ENCODE peak calls at places on chromosomes 11 and 22, in ten cellular contexts. One of them, this sample, is unnamed.

GRCh38 chr11:114161486-114162250 is 102.2 kb downstream of the ZBTB16 start:
- DNase-seq in caudate nucleus: no peak
- DNase-seq in stimulated activated CD4-positive, alpha-beta T cell treated with anti-CD3 and anti-CD28 coated beads, Interleukin-1b, Interleukin-23, amount 100 ng/mL, for 1 hour: no peak
- DNase-seq in left colon: no peak
- DNase-seq in bronchial epithelial cell: no peak
- DNase-seq in CD8-positive, alpha-beta T cell: no peak
- DNase-seq in hypothalamus: no peak
- DNase-seq in activated CD4-positive, alpha-beta T cell treated with anti-CD3 and anti-CD28 coated beads for 4 hours: no peak
- DNase-seq in activated CD8-positive, alpha-beta T cell treated with anti-CD3 and anti-CD28 coated beads, Interleukin-2, amount 10 ng/mL, durations not matched to agents 7 days and 5 days: no peak
- DNase-seq in lower leg skin: no peak
- DNase-seq in this sample: no peak

GRCh38 chr11:102267602-102268001 is 49.7 kb upstream of the BIRC3 start:
- DNase-seq in CD8-positive, alpha-beta T cell: no peak
- DNase-seq in hypothalamus: no peak
- DNase-seq in left colon: no peak
- DNase-seq in activated CD8-positive, alpha-beta T cell treated with anti-CD3 and anti-CD28 coated beads, Interleukin-2, amount 10 ng/mL, durations not matched to agents 7 days and 5 days: no peak
- DNase-seq in bronchial epithelial cell: peak
- DNase-seq in caudate nucleus: no peak
- DNase-seq in lower leg skin: no peak
- DNase-seq in activated CD4-positive, alpha-beta T cell treated with anti-CD3 and anti-CD28 coated beads for 4 hours: no peak
- DNase-seq in stimulated activated CD4-positive, alpha-beta T cell treated with anti-CD3 and anti-CD28 coated beads, Interleukin-1b, Interleukin-23, amount 100 ng/mL, for 1 hour: no peak
- DNase-seq in this sample: peak

GRCh38 chr11:47768090-47768620 is 1.0 kb upstream of the FNBP4 start:
- DNase-seq in bronchial epithelial cell: peak
- DNase-seq in caudate nucleus: peak
- DNase-seq in left colon: peak
- DNase-seq in hypothalamus: peak
- DNase-seq in CD8-positive, alpha-beta T cell: peak
- DNase-seq in stimulated activated CD4-positive, alpha-beta T cell treated with anti-CD3 and anti-CD28 coated beads, Interleukin-1b, Interleukin-23, amount 100 ng/mL, for 1 hour: no peak
- DNase-seq in activated CD8-positive, alpha-beta T cell treated with anti-CD3 and anti-CD28 coated beads, Interleukin-2, amount 10 ng/mL, durations not matched to agents 7 days and 5 days: peak
- DNase-seq in activated CD4-positive, alpha-beta T cell treated with anti-CD3 and anti-CD28 coated beads for 4 hours: peak
- DNase-seq in lower leg skin: peak
- DNase-seq in this sample: peak

GRCh38 chr22:18024956-18025720 is 777 bp upstream of the MICAL3 start:
- DNase-seq in activated CD4-positive, alpha-beta T cell treated with anti-CD3 and anti-CD28 coated beads for 4 hours: no peak
- DNase-seq in lower leg skin: no peak
- DNase-seq in left colon: no peak
- DNase-seq in caudate nucleus: no peak
- DNase-seq in stimulated activated CD4-positive, alpha-beta T cell treated with anti-CD3 and anti-CD28 coated beads, Interleukin-1b, Interleukin-23, amount 100 ng/mL, for 1 hour: no peak
- DNase-seq in hypothalamus: peak
- DNase-seq in bronchial epithelial cell: no peak
- DNase-seq in CD8-positive, alpha-beta T cell: no peak
- DNase-seq in activated CD8-positive, alpha-beta T cell treated with anti-CD3 and anti-CD28 coated beads, Interleukin-2, amount 10 ng/mL, durations not matched to agents 7 days and 5 days: no peak
- DNase-seq in this sample: no peak

GRCh38 chr11:12274056-12274455 is 103.3 kb upstream of the PARVA start:
- DNase-seq in activated CD4-positive, alpha-beta T cell treated with anti-CD3 and anti-CD28 coated beads for 4 hours: no peak
- DNase-seq in lower leg skin: no peak
- DNase-seq in CD8-positive, alpha-beta T cell: no peak
- DNase-seq in caudate nucleus: no peak
- DNase-seq in activated CD8-positive, alpha-beta T cell treated with anti-CD3 and anti-CD28 coated beads, Interleukin-2, amount 10 ng/mL, durations not matched to agents 7 days and 5 days: no peak
- DNase-seq in left colon: no peak
- DNase-seq in stimulated activated CD4-positive, alpha-beta T cell treated with anti-CD3 and anti-CD28 coated beads, Interleukin-1b, Interleukin-23, amount 100 ng/mL, for 1 hour: no peak
- DNase-seq in hypothalamus: no peak
- DNase-seq in bronchial epithelial cell: no peak
- DNase-seq in this sample: no peak

GRCh38 chr22:35540600-35541253 is at the start of gene RASD2:
- DNase-seq in left colon: peak
- DNase-seq in activated CD8-positive, alpha-beta T cell treated with anti-CD3 and anti-CD28 coated beads, Interleukin-2, amount 10 ng/mL, durations not matched to agents 7 days and 5 days: peak
- DNase-seq in activated CD4-positive, alpha-beta T cell treated with anti-CD3 and anti-CD28 coated beads for 4 hours: peak
- DNase-seq in hypothalamus: peak
- DNase-seq in lower leg skin: no peak
- DNase-seq in CD8-positive, alpha-beta T cell: no peak
- DNase-seq in stimulated activated CD4-positive, alpha-beta T cell treated with anti-CD3 and anti-CD28 coated beads, Interleukin-1b, Interleukin-23, amount 100 ng/mL, for 1 hour: no peak
- DNase-seq in caudate nucleus: peak
- DNase-seq in bronchial epithelial cell: no peak
- DNase-seq in this sample: no peak

GRCh38 chr11:85771568-85771967 is 39.4 kb downstream of the SYTL2 start:
- DNase-seq in bronchial epithelial cell: no peak
- DNase-seq in CD8-positive, alpha-beta T cell: no peak
- DNase-seq in activated CD4-positive, alpha-beta T cell treated with anti-CD3 and anti-CD28 coated beads for 4 hours: no peak
- DNase-seq in caudate nucleus: no peak
- DNase-seq in hypothalamus: no peak
- DNase-seq in lower leg skin: no peak
- DNase-seq in stimulated activated CD4-positive, alpha-beta T cell treated with anti-CD3 and anti-CD28 coated beads, Interleukin-1b, Interleukin-23, amount 100 ng/mL, for 1 hour: no peak
- DNase-seq in left colon: no peak
- DNase-seq in activated CD8-positive, alpha-beta T cell treated with anti-CD3 and anti-CD28 coated beads, Interleukin-2, amount 10 ng/mL, durations not matched to agents 7 days and 5 days: no peak
- DNase-seq in this sample: no peak

GRCh38 chr22:23120415-23120899 is 21.3 kb downstream of the RSPH14 start:
- DNase-seq in stimulated activated CD4-positive, alpha-beta T cell treated with anti-CD3 and anti-CD28 coated beads, Interleukin-1b, Interleukin-23, amount 100 ng/mL, for 1 hour: no peak
- DNase-seq in caudate nucleus: no peak
- DNase-seq in activated CD8-positive, alpha-beta T cell treated with anti-CD3 and anti-CD28 coated beads, Interleukin-2, amount 10 ng/mL, durations not matched to agents 7 days and 5 days: no peak
- DNase-seq in hypothalamus: no peak
- DNase-seq in CD8-positive, alpha-beta T cell: no peak
- DNase-seq in activated CD4-positive, alpha-beta T cell treated with anti-CD3 and anti-CD28 coated beads for 4 hours: no peak
- DNase-seq in left colon: no peak
- DNase-seq in lower leg skin: no peak
- DNase-seq in bronchial epithelial cell: no peak
- DNase-seq in this sample: no peak

GRCh38 chr22:44453441-44454112 is 44.5 kb downstream of the RTL6 start:
- DNase-seq in stimulated activated CD4-positive, alpha-beta T cell treated with anti-CD3 and anti-CD28 coated beads, Interleukin-1b, Interleukin-23, amount 100 ng/mL, for 1 hour: no peak
- DNase-seq in caudate nucleus: no peak
- DNase-seq in lower leg skin: no peak
- DNase-seq in left colon: no peak
- DNase-seq in activated CD4-positive, alpha-beta T cell treated with anti-CD3 and anti-CD28 coated beads for 4 hours: no peak
- DNase-seq in CD8-positive, alpha-beta T cell: no peak
- DNase-seq in bronchial epithelial cell: no peak
- DNase-seq in activated CD8-positive, alpha-beta T cell treated with anti-CD3 and anti-CD28 coated beads, Interleukin-2, amount 10 ng/mL, durations not matched to agents 7 days and 5 days: no peak
- DNase-seq in hypothalamus: no peak
- DNase-seq in this sample: no peak

GRCh38 chr11:102240502-102240901 is 76.8 kb upstream of the BIRC3 start:
- DNase-seq in caudate nucleus: no peak
- DNase-seq in bronchial epithelial cell: no peak
- DNase-seq in activated CD8-positive, alpha-beta T cell treated with anti-CD3 and anti-CD28 coated beads, Interleukin-2, amount 10 ng/mL, durations not matched to agents 7 days and 5 days: no peak
- DNase-seq in CD8-positive, alpha-beta T cell: no peak
- DNase-seq in left colon: no peak
- DNase-seq in lower leg skin: no peak
- DNase-seq in stimulated activated CD4-positive, alpha-beta T cell treated with anti-CD3 and anti-CD28 coated beads, Interleukin-1b, Interleukin-23, amount 100 ng/mL, for 1 hour: no peak
- DNase-seq in activated CD4-positive, alpha-beta T cell treated with anti-CD3 and anti-CD28 coated beads for 4 hours: no peak
- DNase-seq in hypothalamus: no peak
- DNase-seq in this sample: no peak

GRCh38 chr22:46162285-46162684 is 12.0 kb downstream of the PPARA start:
- DNase-seq in lower leg skin: no peak
- DNase-seq in bronchial epithelial cell: no peak
- DNase-seq in activated CD8-positive, alpha-beta T cell treated with anti-CD3 and anti-CD28 coated beads, Interleukin-2, amount 10 ng/mL, durations not matched to agents 7 days and 5 days: no peak
- DNase-seq in caudate nucleus: no peak
- DNase-seq in activated CD4-positive, alpha-beta T cell treated with anti-CD3 and anti-CD28 coated beads for 4 hours: no peak
- DNase-seq in hypothalamus: no peak
- DNase-seq in CD8-positive, alpha-beta T cell: no peak
- DNase-seq in stimulated activated CD4-positive, alpha-beta T cell treated with anti-CD3 and anti-CD28 coated beads, Interleukin-1b, Interleukin-23, amount 100 ng/mL, for 1 hour: no peak
- DNase-seq in left colon: no peak
- DNase-seq in this sample: no peak

GRCh38 chr11:86672007-86672621 is at the start of gene ME3:
- DNase-seq in bronchial epithelial cell: no peak
- DNase-seq in activated CD8-positive, alpha-beta T cell treated with anti-CD3 and anti-CD28 coated beads, Interleukin-2, amount 10 ng/mL, durations not matched to agents 7 days and 5 days: peak
- DNase-seq in lower leg skin: peak
- DNase-seq in caudate nucleus: peak
- DNase-seq in CD8-positive, alpha-beta T cell: peak
- DNase-seq in hypothalamus: peak
- DNase-seq in stimulated activated CD4-positive, alpha-beta T cell treated with anti-CD3 and anti-CD28 coated beads, Interleukin-1b, Interleukin-23, amount 100 ng/mL, for 1 hour: no peak
- DNase-seq in left colon: peak
- DNase-seq in activated CD4-positive, alpha-beta T cell treated with anti-CD3 and anti-CD28 coated beads for 4 hours: peak
- DNase-seq in this sample: no peak

GRCh38 chr11:74139151-74139918 is 31.5 kb downstream of the C2CD3 start:
- DNase-seq in activated CD8-positive, alpha-beta T cell treated with anti-CD3 and anti-CD28 coated beads, Interleukin-2, amount 10 ng/mL, durations not matched to agents 7 days and 5 days: no peak
- DNase-seq in caudate nucleus: no peak
- DNase-seq in CD8-positive, alpha-beta T cell: no peak
- DNase-seq in stimulated activated CD4-positive, alpha-beta T cell treated with anti-CD3 and anti-CD28 coated beads, Interleukin-1b, Interleukin-23, amount 100 ng/mL, for 1 hour: no peak
- DNase-seq in bronchial epithelial cell: no peak
- DNase-seq in lower leg skin: no peak
- DNase-seq in left colon: no peak
- DNase-seq in hypothalamus: no peak
- DNase-seq in activated CD4-positive, alpha-beta T cell treated with anti-CD3 and anti-CD28 coated beads for 4 hours: no peak
- DNase-seq in this sample: no peak

GRCh38 chr11:1202776-1203504 is 19.9 kb upstream of the MUC5B start:
- DNase-seq in left colon: peak
- DNase-seq in bronchial epithelial cell: no peak
- DNase-seq in hypothalamus: no peak
- DNase-seq in lower leg skin: no peak
- DNase-seq in CD8-positive, alpha-beta T cell: peak
- DNase-seq in activated CD4-positive, alpha-beta T cell treated with anti-CD3 and anti-CD28 coated beads for 4 hours: peak
- DNase-seq in stimulated activated CD4-positive, alpha-beta T cell treated with anti-CD3 and anti-CD28 coated beads, Interleukin-1b, Interleukin-23, amount 100 ng/mL, for 1 hour: peak
- DNase-seq in activated CD8-positive, alpha-beta T cell treated with anti-CD3 and anti-CD28 coated beads, Interleukin-2, amount 10 ng/mL, durations not matched to agents 7 days and 5 days: peak
- DNase-seq in caudate nucleus: peak
- DNase-seq in this sample: no peak